ENCODE peak calls at places on chromosomes 2 and 18, in nine cellular contexts. X is right lobe of liver; W is AG09309; G is AG04450; T is CD8-positive, alpha-beta T cell; M is tibial artery; R is lower leg skin; S is tibial nerve; Z is heart left ventricle. C is an unnamed sample.

GRCh38 chr2:43333096-43333655 is 106.8 kb upstream of the ZFP36L2 start:
- DNase-seq in M (no peak), T (no peak), Z (no peak), G (no peak), S (no peak), R (no peak), X (no peak), W (no peak), C (no peak)

GRCh38 chr18:2147866-2148265 is 423.4 kb downstream of the METTL4 start:
- DNase-seq in S (peak; percentile 14), M (peak; percentile 61), R (peak; percentile 14), W (no peak), T (no peak), G (no peak), Z (peak; percentile 36), X (no peak), C (no peak)

GRCh38 chr18:30903566-30903965 is 139.0 kb downstream of the DSC3 start:
- DNase-seq in X (no peak), T (no peak), Z (no peak), G (no peak), W (no peak), M (no peak), S (no peak), R (no peak), C (no peak)

GRCh38 chr2:230865766-230866703 is 1.3 kb downstream of the ITM2C start:
- DNase-seq in Z (no peak), X (no peak), M (no peak), G (no peak), S (no peak), R (no peak), T (peak; percentile 66), W (no peak), C (peak; percentile 60)

GRCh38 chr2:191049728-191050639 is 36.0 kb upstream of the STAT1 start:
- DNase-seq in Z (no peak), M (no peak), S (peak; percentile 29), W (peak; percentile 83), T (no peak), R (no peak), G (peak; percentile 51), X (no peak), C (no peak)

GRCh38 chr2:95385570-95385984 is 16.9 kb upstream of the FAHD2A start:
- DNase-seq in W (no peak), T (no peak), Z (no peak), R (no peak), S (no peak), M (peak; percentile 70), X (no peak), G (no peak), C (no peak)

GRCh38 chr2:42214669-42215068 is 45.5 kb downstream of the EML4 start:
- DNase-seq in T (no peak), W (no peak), S (no peak), Z (no peak), R (no peak), G (no peak), X (no peak), M (no peak), C (no peak)

GRCh38 chr2:65093211-65093610 is 36.7 kb downstream of the RAB1A start:
- DNase-seq in W (no peak), Z (no peak), X (no peak), S (no peak), T (no peak), R (no peak), G (no peak), M (no peak), C (no peak)

GRCh38 chr18:21672868-21673267 is 31.7 kb downstream of the ABHD3 start:
- DNase-seq in Z (peak; percentile 69), G (no peak), M (no peak), T (no peak), R (no peak), X (peak; percentile 31), W (no peak), S (no peak), C (peak; percentile 13)

GRCh38 chr2:62770629-62771028 is 65.1 kb downstream of the EHBP1 start:
- DNase-seq in Z (no peak), M (no peak), R (no peak), G (no peak), W (no peak), S (no peak), T (no peak), X (no peak), C (no peak)

GRCh38 chr2:54522624-54523281 is 66.6 kb downstream of the SPTBN1 start:
- DNase-seq in G (no peak), S (no peak), M (no peak), R (no peak), Z (no peak), T (peak; percentile 77), W (no peak), X (peak; percentile 57), C (peak; percentile 38)

GRCh38 chr18:70442933-70443332 is 154.1 kb downstream of the SOCS6 start:
- DNase-seq in W (no peak), Z (no peak), R (no peak), S (no peak), G (no peak), M (no peak), T (no peak), X (no peak), C (no peak)

GRCh38 chr2:239523944-239524310 is 123.1 kb upstream of the HDAC4 start:
- DNase-seq in W (no peak), T (no peak), Z (no peak), X (no peak), S (no peak), R (no peak), M (no peak), G (no peak), C (no peak)

GRCh38 chr2:239375278-239376061 is 25.4 kb downstream of the HDAC4 start:
- DNase-seq in M (no peak), Z (no peak), R (no peak), G (no peak), T (no peak), S (no peak), W (no peak), X (peak; percentile 19), C (no peak)

GRCh38 chr2:61018798-61019197 is 743 bp upstream of the PUS10 start:
- DNase-seq in W (no peak), R (no peak), X (no peak), G (no peak), M (no peak), S (no peak), T (no peak), Z (no peak), C (no peak)

GRCh38 chr2:168174761-168175160 is 72.6 kb downstream of the STK39 start:
- DNase-seq in G (no peak), R (no peak), W (no peak), X (no peak), S (no peak), Z (no peak), M (no peak), T (no peak), C (no peak)

GRCh38 chr2:13968811-13969210 is 663.7 kb upstream of the LRATD1 start:
- DNase-seq in T (no peak), R (no peak), W (no peak), G (no peak), X (no peak), Z (no peak), M (no peak), S (no peak), C (no peak)
- H3K4me3 ChIP-seq in T (no peak overlapping the region), R (no peak overlapping the region), W (no peak overlapping the region), G (no peak overlapping the region), X (no peak overlapping the region), Z (no peak overlapping the region), M (no peak overlapping the region), S (no peak overlapping the region), C (no peak overlapping the region)

DNA sequence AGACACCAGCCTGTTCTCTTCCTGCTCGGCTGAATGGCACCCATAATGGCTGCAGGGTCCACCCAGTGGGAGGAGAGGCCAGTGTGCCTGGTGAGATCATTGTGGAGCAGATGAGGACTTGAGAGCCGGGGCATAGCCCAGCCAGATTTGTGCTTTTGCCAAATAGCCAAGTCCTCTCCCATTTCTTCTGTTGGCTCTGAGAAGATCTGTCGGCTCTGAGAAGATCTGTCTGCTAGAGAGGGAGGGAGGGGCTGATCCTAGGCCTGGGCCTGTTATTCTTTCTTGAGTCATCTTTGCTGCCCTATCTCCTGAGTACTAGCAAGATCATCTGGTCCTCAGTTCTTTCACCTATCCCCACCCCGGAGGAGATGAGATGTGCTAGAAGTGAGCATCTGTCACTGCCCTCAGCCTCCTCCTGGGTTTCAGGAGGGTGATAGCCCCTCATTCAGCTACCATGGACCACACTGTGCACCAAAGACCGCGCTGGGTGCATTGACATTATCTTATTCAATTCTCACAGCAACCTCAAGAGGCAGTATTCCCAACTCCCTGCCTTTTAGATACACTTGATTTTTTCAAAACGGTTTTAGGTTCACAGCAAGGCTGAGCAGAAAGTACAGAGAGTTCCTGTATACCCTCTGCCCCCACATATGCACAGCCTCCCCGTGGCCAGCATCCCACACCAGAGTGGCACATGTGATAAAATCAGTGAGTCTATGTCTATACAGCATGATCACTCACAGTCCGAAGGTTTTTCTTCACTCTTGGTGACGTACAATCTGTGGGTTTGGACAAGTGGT is 98.6 kb downstream of the CAPN13 start:
- DNase-seq in X (no peak), S (no peak), M (peak; percentile 65), G (no peak), T (peak; percentile 37), W (no peak), R (peak; percentile 13), Z (no peak), C (no peak)
- TF ChIP-seq CTCF in X (peak; percentile 32), S (peak; percentile 44), M (peak; percentile 45), G (peak; percentile 54), T (peak; percentile 15), W (peak; percentile 40), R (no peak), Z (peak; percentile 11), C (peak; percentile 58)

DNA sequence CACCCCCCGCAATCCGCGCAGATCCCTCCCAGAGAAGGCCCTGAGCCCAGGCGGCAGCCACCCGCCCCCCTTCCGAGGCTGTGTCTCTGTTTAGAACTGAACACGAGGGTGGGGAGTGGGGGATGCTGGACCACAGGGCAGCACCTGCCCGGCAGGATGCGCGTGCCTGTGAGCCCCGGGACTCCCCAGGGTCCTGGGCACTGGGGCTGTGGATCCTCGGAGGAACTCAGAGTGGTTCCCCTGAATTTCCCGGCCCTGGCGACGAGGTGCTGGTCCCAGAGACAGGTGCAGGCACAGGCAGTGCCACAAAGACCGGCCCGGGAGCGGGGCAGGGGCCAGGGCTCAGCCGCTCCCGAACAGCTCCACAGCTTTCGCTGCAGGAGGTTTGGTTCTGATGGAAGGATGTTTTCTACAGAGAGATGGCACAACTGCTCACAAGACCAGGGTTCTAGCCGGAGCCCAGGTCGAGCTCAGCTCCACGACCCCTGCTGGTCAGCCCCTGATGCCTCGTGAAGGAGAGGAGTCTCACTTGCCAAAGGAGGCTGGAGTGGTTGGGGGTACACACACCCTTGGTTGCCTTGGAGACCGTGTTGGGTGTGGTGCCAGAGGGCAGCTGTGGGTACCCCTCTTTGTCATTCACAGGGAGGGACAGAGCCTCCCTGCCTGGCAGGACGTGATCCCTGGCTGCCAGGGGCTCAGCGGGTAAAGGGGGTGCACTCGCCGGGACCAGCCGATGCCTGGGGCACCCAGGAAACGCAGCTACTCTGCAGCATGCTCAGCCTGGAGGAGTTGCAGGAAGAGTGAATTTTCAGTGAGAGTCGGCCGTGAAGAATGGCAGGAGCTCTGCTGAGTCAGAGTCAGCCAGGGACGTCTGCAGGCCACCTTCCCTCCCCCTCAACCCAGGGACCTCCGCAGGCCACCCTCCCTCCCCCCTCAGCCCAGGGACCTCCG is 4.4 kb upstream of the NEU4 start:
- DNase-seq in R (no peak), S (no peak), G (no peak), X (peak; percentile 20), T (no peak), Z (no peak), W (no peak), M (peak; percentile 60), C (peak; percentile 78)
- H3K4me3 ChIP-seq in R (no peak overlapping the region), S (peak overlapping the region; percentile 34), G (peak overlapping the region; percentile 52), X (no peak overlapping the region), T (peak overlapping the region; percentile 67), Z (no peak overlapping the region), W (no peak overlapping the region), M (peak overlapping the region; percentile 41), C (peak overlapping the region; percentile 24)

GRCh38 chr18:23539911-23540475 is 36.7 kb downstream of the RMC1 start:
- DNase-seq in S (no peak), M (no peak), Z (no peak), R (no peak), T (no peak), W (no peak), X (no peak), G (no peak), C (no peak)
- TF ChIP-seq CTCF in S (no peak), M (no peak), Z (no peak), R (no peak), T (no peak), W (no peak), X (no peak), G (no peak), C (no peak)